ENCODE peak calls at places on chromosome 14, in four cellular contexts. One of them, this sample, is unnamed.

GRCh38 chr14:89340200-89340667 is 76.8 kb downstream of the FOXN3 start:
- DNase-seq in astrocyte of the spinal cord: peak; percentile 19
- DNase-seq in transverse colon: no peak
- DNase-seq in astrocyte of the cerebellum: no peak
- DNase-seq in this sample: no peak

GRCh38 chr14:99612065-99612736 is 8.2 kb upstream of the CCDC85C start:
- DNase-seq in astrocyte of the spinal cord: no peak
- DNase-seq in transverse colon: peak; percentile 59
- DNase-seq in astrocyte of the cerebellum: no peak
- DNase-seq in this sample: no peak

GRCh38 chr14:68396411-68396930 is 396.4 kb downstream of the ZFP36L1 start:
- DNase-seq in astrocyte of the spinal cord: no peak
- DNase-seq in transverse colon: no peak
- DNase-seq in astrocyte of the cerebellum: no peak
- DNase-seq in this sample: no peak

GRCh38 chr14:62031504-62031903 is 269.3 kb downstream of the SNAPC1 start:
- DNase-seq in astrocyte of the spinal cord: no peak
- DNase-seq in transverse colon: no peak
- DNase-seq in astrocyte of the cerebellum: no peak
- DNase-seq in this sample: no peak

GRCh38 chr14:37457334-37457733 is 137.7 kb downstream of the FOXA1 start:
- DNase-seq in astrocyte of the spinal cord: no peak
- DNase-seq in transverse colon: no peak
- DNase-seq in astrocyte of the cerebellum: no peak
- DNase-seq in this sample: no peak

GRCh38 chr14:95272057-95272456 is 47.7 kb downstream of the CLMN start:
- DNase-seq in astrocyte of the spinal cord: no peak
- DNase-seq in transverse colon: no peak
- DNase-seq in astrocyte of the cerebellum: no peak
- DNase-seq in this sample: no peak

GRCh38 chr14:54493293-54493692 is 4.5 kb upstream of the GMFB start:
- DNase-seq in astrocyte of the spinal cord: no peak
- DNase-seq in transverse colon: peak; percentile 22
- DNase-seq in astrocyte of the cerebellum: no peak
- DNase-seq in this sample: no peak

GRCh38 chr14:68927956-68928675 is 51.0 kb downstream of the ACTN1 start:
- DNase-seq in astrocyte of the spinal cord: no peak
- DNase-seq in transverse colon: no peak
- DNase-seq in astrocyte of the cerebellum: no peak
- DNase-seq in this sample: no peak

GRCh38 chr14:95711476-95712176 is 2.3 kb downstream of the TCL1A start:
- DNase-seq in astrocyte of the spinal cord: no peak
- DNase-seq in transverse colon: no peak
- DNase-seq in astrocyte of the cerebellum: no peak
- DNase-seq in this sample: no peak

GRCh38 chr14:49950275-49951250 is 57.7 kb downstream of the ARF6 start:
- DNase-seq in astrocyte of the spinal cord: no peak
- DNase-seq in transverse colon: peak; percentile 88
- DNase-seq in astrocyte of the cerebellum: no peak
- DNase-seq in this sample: no peak

GRCh38 chr14:59870277-59871165 is at the start of gene RTN1:
- DNase-seq in astrocyte of the spinal cord: peak; percentile 49
- DNase-seq in transverse colon: peak; percentile 25
- DNase-seq in astrocyte of the cerebellum: no peak
- DNase-seq in this sample: peak; percentile 2

GRCh38 chr14:57573193-57573592 is 79.5 kb upstream of the CCDC198 start:
- DNase-seq in astrocyte of the spinal cord: no peak
- DNase-seq in transverse colon: no peak
- DNase-seq in astrocyte of the cerebellum: no peak
- DNase-seq in this sample: no peak

GRCh38 chr14:76267322-76268012 is 108.5 kb upstream of the ESRRB start:
- DNase-seq in astrocyte of the spinal cord: peak; percentile 39
- DNase-seq in transverse colon: peak; percentile 13
- DNase-seq in astrocyte of the cerebellum: peak; percentile 3
- DNase-seq in this sample: no peak

GRCh38 chr14:68361231-68361630 is 431.6 kb downstream of the ZFP36L1 start:
- DNase-seq in astrocyte of the spinal cord: peak; percentile 95
- DNase-seq in transverse colon: no peak
- DNase-seq in astrocyte of the cerebellum: peak; percentile 39
- DNase-seq in this sample: no peak

GRCh38 chr14:24734917-24735500 is 101.0 kb upstream of the GZMB start:
- DNase-seq in astrocyte of the spinal cord: peak; percentile 52
- DNase-seq in transverse colon: peak; percentile 33
- DNase-seq in astrocyte of the cerebellum: peak; percentile 50
- DNase-seq in this sample: peak; percentile 3

GRCh38 chr14:95500772-95501401 is 15.6 kb downstream of the SYNE3 start:
- DNase-seq in astrocyte of the spinal cord: peak; percentile 86
- DNase-seq in transverse colon: no peak
- DNase-seq in astrocyte of the cerebellum: peak; percentile 73
- DNase-seq in this sample: peak; percentile 65

GRCh38 chr14:90263748-90264449 is 7.5 kb downstream of the PSMC1 start:
- DNase-seq in astrocyte of the spinal cord: no peak
- DNase-seq in transverse colon: no peak
- DNase-seq in astrocyte of the cerebellum: no peak
- DNase-seq in this sample: no peak

GRCh38 chr14:79740043-79740442 is 471.3 kb downstream of the DIO2 start:
- DNase-seq in astrocyte of the spinal cord: no peak
- DNase-seq in transverse colon: no peak
- DNase-seq in astrocyte of the cerebellum: no peak
- DNase-seq in this sample: no peak

GRCh38 chr14:69711065-69711464 is 55.9 kb upstream of the SRSF5 start:
- DNase-seq in astrocyte of the spinal cord: no peak
- DNase-seq in transverse colon: peak; percentile 64
- DNase-seq in astrocyte of the cerebellum: no peak
- DNase-seq in this sample: no peak

GRCh38 chr14:71688576-71688975 is 243.7 kb upstream of the RGS6 start:
- DNase-seq in astrocyte of the spinal cord: no peak
- DNase-seq in transverse colon: no peak
- DNase-seq in astrocyte of the cerebellum: no peak
- DNase-seq in this sample: no peak

GRCh38 chr14:95784137-95784536 is 70.2 kb upstream of the TCL1A start:
- DNase-seq in astrocyte of the spinal cord: peak; percentile 18
- DNase-seq in transverse colon: no peak
- DNase-seq in astrocyte of the cerebellum: peak; percentile 16
- DNase-seq in this sample: no peak

GRCh38 chr14:56295743-56296142 is 177.5 kb downstream of the PELI2 start:
- DNase-seq in astrocyte of the spinal cord: no peak
- DNase-seq in transverse colon: no peak
- DNase-seq in astrocyte of the cerebellum: no peak
- DNase-seq in this sample: no peak

GRCh38 chr14:73250781-73251500 is 13.6 kb downstream of the PAPLN start:
- DNase-seq in astrocyte of the spinal cord: no peak
- DNase-seq in transverse colon: no peak
- DNase-seq in astrocyte of the cerebellum: no peak
- DNase-seq in this sample: no peak

GRCh38 chr14:35825968-35826217 is 245 bp upstream of the BRMS1L start:
- DNase-seq in astrocyte of the spinal cord: no peak
- DNase-seq in transverse colon: no peak
- DNase-seq in astrocyte of the cerebellum: no peak
- DNase-seq in this sample: no peak

GRCh38 chr14:67221248-67221981 is 19.8 kb upstream of the PALS1 start:
- DNase-seq in astrocyte of the spinal cord: peak; percentile 79
- DNase-seq in transverse colon: peak; percentile 41
- DNase-seq in astrocyte of the cerebellum: peak; percentile 66
- DNase-seq in this sample: peak; percentile 46

GRCh38 chr14:95315156-95315555 is 4.6 kb downstream of the CLMN start:
- DNase-seq in astrocyte of the spinal cord: no peak
- DNase-seq in transverse colon: no peak
- DNase-seq in astrocyte of the cerebellum: no peak
- DNase-seq in this sample: no peak

GRCh38 chr14:63717704-63718103 is 10.2 kb downstream of the SGPP1 start:
- DNase-seq in astrocyte of the spinal cord: peak; percentile 36
- DNase-seq in transverse colon: no peak
- DNase-seq in astrocyte of the cerebellum: no peak
- DNase-seq in this sample: no peak

GRCh38 chr14:23300687-23301223 is 1.9 kb downstream of the PPP1R3E start:
- DNase-seq in astrocyte of the spinal cord: peak; percentile 18
- DNase-seq in transverse colon: peak; percentile 51
- DNase-seq in astrocyte of the cerebellum: no peak
- DNase-seq in this sample: no peak

GRCh38 chr14:68079941-68080697 is 260.5 kb downstream of the RAD51B start:
- DNase-seq in astrocyte of the spinal cord: no peak
- DNase-seq in transverse colon: no peak
- DNase-seq in astrocyte of the cerebellum: no peak
- DNase-seq in this sample: no peak

GRCh38 chr14:70789361-70789760 is 20.0 kb downstream of the MAP3K9 start:
- DNase-seq in astrocyte of the spinal cord: peak; percentile 47
- DNase-seq in transverse colon: no peak
- DNase-seq in astrocyte of the cerebellum: no peak
- DNase-seq in this sample: no peak

GRCh38 chr14:31994391-31995033 is 82.6 kb upstream of the ARHGAP5 start:
- DNase-seq in astrocyte of the spinal cord: peak; percentile 37
- DNase-seq in transverse colon: no peak
- DNase-seq in astrocyte of the cerebellum: no peak
- DNase-seq in this sample: no peak

GRCh38 chr14:22124071-22124613 is 450.5 kb upstream of the OR4E1 start:
- DNase-seq in astrocyte of the spinal cord: no peak
- DNase-seq in transverse colon: no peak
- DNase-seq in astrocyte of the cerebellum: no peak
- DNase-seq in this sample: no peak

GRCh38 chr14:67547224-67547780 is 14.2 kb downstream of the PLEKHH1 start:
- DNase-seq in astrocyte of the spinal cord: no peak
- DNase-seq in transverse colon: no peak
- DNase-seq in astrocyte of the cerebellum: no peak
- DNase-seq in this sample: no peak

GRCh38 chr14:106845286-106846087 is 1319.1 kb downstream of the TMEM121 start:
- DNase-seq in astrocyte of the spinal cord: no peak
- DNase-seq in transverse colon: peak; percentile 92
- DNase-seq in astrocyte of the cerebellum: no peak
- DNase-seq in this sample: no peak

GRCh38 chr14:106681161-106681955 is 1155.0 kb downstream of the TMEM121 start:
- DNase-seq in astrocyte of the spinal cord: no peak
- DNase-seq in transverse colon: no peak
- DNase-seq in astrocyte of the cerebellum: no peak
- DNase-seq in this sample: no peak

GRCh38 chr14:48955857-48956256 is 630.3 kb downstream of the RPS29 start:
- DNase-seq in astrocyte of the spinal cord: no peak
- DNase-seq in transverse colon: no peak
- DNase-seq in astrocyte of the cerebellum: no peak
- DNase-seq in this sample: no peak

DNA sequence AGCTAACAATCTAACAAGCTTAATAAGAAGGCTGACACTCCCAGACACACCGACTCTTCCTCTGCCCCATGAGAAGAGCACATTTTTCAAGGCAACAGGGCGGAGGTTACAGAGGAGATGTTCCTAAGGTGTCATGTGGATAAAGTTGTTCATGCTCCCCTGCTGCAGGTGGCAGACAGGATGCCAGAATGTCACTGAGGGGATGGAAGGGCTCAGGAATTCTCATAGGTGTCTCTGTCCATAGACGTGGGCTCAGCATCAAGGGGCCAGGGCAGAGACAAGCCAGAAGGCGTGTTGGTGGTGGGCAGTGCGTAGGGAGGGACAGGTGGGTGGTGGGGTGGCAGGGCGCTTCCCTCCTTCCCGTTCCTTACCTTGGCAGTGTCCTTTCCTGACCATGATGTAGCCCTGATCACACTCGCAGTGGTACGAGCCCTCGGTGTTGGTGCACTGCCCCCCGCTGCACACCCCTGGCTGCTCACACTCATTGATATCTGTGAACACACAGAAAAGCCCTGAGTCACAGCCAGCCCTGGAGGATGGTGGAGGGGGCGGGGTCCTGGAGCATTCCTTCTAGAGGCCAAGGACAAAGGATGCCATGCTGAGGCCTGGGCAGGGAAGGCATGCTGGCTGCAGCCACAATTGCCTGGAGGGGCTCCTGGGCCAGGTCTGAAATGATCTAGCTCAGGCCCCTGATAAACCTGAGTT is 23.0 kb downstream of the ISCA2 start:
- DNase-seq in astrocyte of the spinal cord: peak; percentile 50
- DNase-seq in transverse colon: no peak
- DNase-seq in astrocyte of the cerebellum: no peak
- DNase-seq in this sample: no peak
- H3K4me3 ChIP-seq in astrocyte of the spinal cord: no peak overlapping the region
- H3K4me3 ChIP-seq in transverse colon: no peak overlapping the region
- H3K4me3 ChIP-seq in astrocyte of the cerebellum: no peak overlapping the region
- H3K4me3 ChIP-seq in this sample: no peak overlapping the region

GRCh38 chr14:45531022-45531421 is 278.0 kb upstream of the MIS18BP1 start:
- DNase-seq in astrocyte of the spinal cord: no peak
- DNase-seq in transverse colon: no peak
- DNase-seq in astrocyte of the cerebellum: no peak
- DNase-seq in this sample: no peak

GRCh38 chr14:45526715-45527549 is 273.9 kb upstream of the MIS18BP1 start:
- DNase-seq in astrocyte of the spinal cord: no peak
- DNase-seq in transverse colon: no peak
- DNase-seq in astrocyte of the cerebellum: no peak
- DNase-seq in this sample: no peak
- TF ChIP-seq CTCF in astrocyte of the spinal cord: peak; percentile 21
- TF ChIP-seq CTCF in transverse colon: peak; percentile 42
- TF ChIP-seq CTCF in astrocyte of the cerebellum: peak; percentile 10
- TF ChIP-seq CTCF in this sample: no peak

DNA sequence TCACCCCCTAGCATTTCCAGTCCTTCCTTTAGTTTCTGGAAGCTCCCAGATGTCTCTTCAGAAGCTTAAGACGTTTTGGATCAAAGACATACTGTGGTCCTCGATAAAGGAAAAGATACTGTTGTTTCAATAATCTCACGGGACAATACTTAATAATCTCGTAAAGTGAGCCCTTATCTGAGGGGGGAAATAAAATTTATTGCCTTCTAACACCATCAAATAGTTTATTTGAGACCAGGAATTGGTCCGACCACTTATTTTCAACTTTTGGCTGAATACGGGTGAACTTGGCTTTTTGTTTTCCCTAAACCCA is 640 bp upstream of the G2E3 start:
- DNase-seq in astrocyte of the spinal cord: peak; percentile 25
- DNase-seq in transverse colon: no peak
- DNase-seq in astrocyte of the cerebellum: no peak
- DNase-seq in this sample: no peak
- H3K4me3 ChIP-seq in astrocyte of the spinal cord: peak overlapping the region; percentile 98
- H3K4me3 ChIP-seq in transverse colon: peak overlapping the region; percentile 61
- H3K4me3 ChIP-seq in astrocyte of the cerebellum: peak overlapping the region; percentile 71
- H3K4me3 ChIP-seq in this sample: peak overlapping the region; percentile 96

DNA sequence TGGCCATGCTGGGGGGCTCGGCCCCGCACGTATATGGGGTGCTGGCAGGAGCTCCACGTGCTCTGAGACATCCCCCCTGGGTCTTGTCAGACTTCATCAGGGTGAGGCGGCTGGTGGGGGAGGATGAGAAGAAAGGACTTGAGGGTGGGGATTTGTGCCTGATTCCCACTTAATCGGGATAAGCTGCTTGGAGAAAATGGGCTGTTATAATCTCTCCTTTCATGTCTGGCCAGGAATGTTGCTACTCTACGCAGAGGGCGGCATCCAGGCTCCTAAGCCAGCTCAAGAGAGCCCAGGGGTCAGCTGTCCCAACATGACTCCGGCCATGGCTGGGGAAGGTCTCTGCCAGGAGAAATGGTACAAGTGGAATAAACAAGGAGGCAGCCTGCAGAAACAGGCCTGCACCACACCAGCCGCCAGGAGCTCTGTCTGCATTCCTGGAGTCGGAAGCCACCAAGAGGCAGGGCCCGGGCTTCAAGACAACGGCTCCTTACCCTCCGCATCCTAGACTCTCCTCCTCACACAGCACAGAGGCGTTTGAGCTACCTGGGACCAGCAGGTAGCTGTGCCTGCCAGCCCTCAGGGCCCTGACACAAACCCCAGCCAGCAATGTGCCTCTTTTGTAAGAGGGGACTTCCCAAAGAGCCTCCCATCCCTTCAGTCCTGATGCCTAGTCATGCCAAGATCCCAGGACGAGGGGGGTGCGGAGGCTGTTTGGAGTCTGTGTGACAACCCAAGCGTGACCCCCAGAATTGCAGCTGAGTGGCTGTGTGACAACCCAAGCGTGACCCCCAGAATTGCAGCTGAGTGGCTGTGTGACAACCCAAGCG is 195.8 kb upstream of the DIO3 start:
- DNase-seq in astrocyte of the spinal cord: no peak
- DNase-seq in transverse colon: no peak
- DNase-seq in astrocyte of the cerebellum: no peak
- DNase-seq in this sample: no peak
- TF ChIP-seq CTCF in astrocyte of the spinal cord: no peak
- TF ChIP-seq CTCF in transverse colon: no peak
- TF ChIP-seq CTCF in astrocyte of the cerebellum: no peak
- TF ChIP-seq CTCF in this sample: no peak